ENCODE peak calls at places on chromosomes 12 and 14, in nine cellular contexts. One of them, this sample, is unnamed.

GRCh38 chr14:90491221-90491867 is 94.5 kb downstream of the CALM1 start:
- DNase-seq in fibroblast of lung: peak; percentile 20
- DNase-seq in astrocyte of the spinal cord: peak; percentile 52
- DNase-seq in endothelial cell: no peak
- DNase-seq in choroid plexus epithelial cell: peak; percentile 88
- DNase-seq in HCT116: no peak
- DNase-seq in nephron progenitor cell: no peak
- DNase-seq in neural crest cell: peak; percentile 23
- DNase-seq in cardiac fibroblast: peak; percentile 96
- DNase-seq in this sample: peak; percentile 35

GRCh38 chr12:12837025-12837872 is 24.1 kb downstream of the DDX47 start:
- DNase-seq in fibroblast of lung: peak; percentile 79
- DNase-seq in astrocyte of the spinal cord: peak; percentile 83
- DNase-seq in endothelial cell: peak; percentile 12
- DNase-seq in choroid plexus epithelial cell: peak; percentile 85
- DNase-seq in HCT116: peak; percentile 67
- DNase-seq in nephron progenitor cell: peak; percentile 31
- DNase-seq in neural crest cell: no peak
- DNase-seq in cardiac fibroblast: peak; percentile 83
- DNase-seq in this sample: peak; percentile 83

GRCh38 chr14:31275731-31276130 is 68.1 kb upstream of the HECTD1 start:
- DNase-seq in fibroblast of lung: peak; percentile 22
- DNase-seq in astrocyte of the spinal cord: peak; percentile 29
- DNase-seq in endothelial cell: no peak
- DNase-seq in choroid plexus epithelial cell: no peak
- DNase-seq in HCT116: peak; percentile 34
- DNase-seq in nephron progenitor cell: no peak
- DNase-seq in neural crest cell: no peak
- DNase-seq in cardiac fibroblast: no peak
- DNase-seq in this sample: peak; percentile 10

GRCh38 chr12:55927588-55928502 is at the start of gene PYM1:
- DNase-seq in fibroblast of lung: peak; percentile 75
- DNase-seq in astrocyte of the spinal cord: peak; percentile 57
- DNase-seq in endothelial cell: peak; percentile 67
- DNase-seq in choroid plexus epithelial cell: peak; percentile 72
- DNase-seq in HCT116: peak; percentile 66
- DNase-seq in nephron progenitor cell: peak; percentile 73
- DNase-seq in neural crest cell: peak; percentile 58
- DNase-seq in cardiac fibroblast: peak; percentile 81
- DNase-seq in this sample: peak; percentile 87

GRCh38 chr12:4909397-4909733 is 340 bp upstream of the KCNA1 start:
- DNase-seq in fibroblast of lung: no peak
- DNase-seq in astrocyte of the spinal cord: no peak
- DNase-seq in endothelial cell: peak; percentile 42
- DNase-seq in choroid plexus epithelial cell: no peak
- DNase-seq in HCT116: no peak
- DNase-seq in nephron progenitor cell: peak; percentile 53
- DNase-seq in neural crest cell: peak; percentile 9
- DNase-seq in cardiac fibroblast: no peak
- DNase-seq in this sample: no peak

GRCh38 chr14:106268013-106268727 is 741.8 kb downstream of the TMEM121 start:
- DNase-seq in fibroblast of lung: no peak
- DNase-seq in astrocyte of the spinal cord: no peak
- DNase-seq in endothelial cell: no peak
- DNase-seq in choroid plexus epithelial cell: no peak
- DNase-seq in HCT116: no peak
- DNase-seq in nephron progenitor cell: no peak
- DNase-seq in neural crest cell: no peak
- DNase-seq in cardiac fibroblast: no peak
- DNase-seq in this sample: peak; percentile 12

GRCh38 chr14:67137744-67138371 is 51.4 kb upstream of the GARIN2 start:
- DNase-seq in fibroblast of lung: peak; percentile 39
- DNase-seq in astrocyte of the spinal cord: peak; percentile 28
- DNase-seq in endothelial cell: no peak
- DNase-seq in choroid plexus epithelial cell: peak; percentile 57
- DNase-seq in HCT116: no peak
- DNase-seq in nephron progenitor cell: no peak
- DNase-seq in neural crest cell: no peak
- DNase-seq in cardiac fibroblast: peak; percentile 36
- DNase-seq in this sample: peak; percentile 20

GRCh38 chr14:73465833-73466532 is 7.6 kb upstream of the NUMB start:
- DNase-seq in fibroblast of lung: peak; percentile 8
- DNase-seq in astrocyte of the spinal cord: no peak
- DNase-seq in endothelial cell: peak; percentile 14
- DNase-seq in choroid plexus epithelial cell: peak; percentile 17
- DNase-seq in HCT116: no peak
- DNase-seq in nephron progenitor cell: no peak
- DNase-seq in neural crest cell: no peak
- DNase-seq in cardiac fibroblast: no peak
- DNase-seq in this sample: no peak

GRCh38 chr12:112107728-112108447 is 695 bp downstream of the NAA25 start:
- DNase-seq in fibroblast of lung: no peak
- DNase-seq in astrocyte of the spinal cord: no peak
- DNase-seq in endothelial cell: peak; percentile 33
- DNase-seq in choroid plexus epithelial cell: no peak
- DNase-seq in HCT116: no peak
- DNase-seq in nephron progenitor cell: peak; percentile 49
- DNase-seq in neural crest cell: no peak
- DNase-seq in cardiac fibroblast: no peak
- DNase-seq in this sample: peak; percentile 34

GRCh38 chr12:10847701-10848100 is 1.6 kb downstream of the PRR4 start:
- DNase-seq in fibroblast of lung: no peak
- DNase-seq in astrocyte of the spinal cord: no peak
- DNase-seq in endothelial cell: no peak
- DNase-seq in choroid plexus epithelial cell: no peak
- DNase-seq in HCT116: no peak
- DNase-seq in nephron progenitor cell: no peak
- DNase-seq in neural crest cell: no peak
- DNase-seq in cardiac fibroblast: no peak
- DNase-seq in this sample: no peak

GRCh38 chr14:89129570-89129969 is 287.5 kb downstream of the FOXN3 start:
- DNase-seq in fibroblast of lung: peak; percentile 19
- DNase-seq in astrocyte of the spinal cord: no peak
- DNase-seq in endothelial cell: no peak
- DNase-seq in choroid plexus epithelial cell: peak; percentile 74
- DNase-seq in HCT116: no peak
- DNase-seq in nephron progenitor cell: no peak
- DNase-seq in neural crest cell: no peak
- DNase-seq in cardiac fibroblast: peak; percentile 53
- DNase-seq in this sample: no peak

GRCh38 chr12:115507951-115508722 is 769.4 kb downstream of the MED13L start:
- DNase-seq in fibroblast of lung: no peak
- DNase-seq in astrocyte of the spinal cord: no peak
- DNase-seq in endothelial cell: peak; percentile 23
- DNase-seq in choroid plexus epithelial cell: no peak
- DNase-seq in HCT116: no peak
- DNase-seq in nephron progenitor cell: no peak
- DNase-seq in neural crest cell: peak; percentile 23
- DNase-seq in cardiac fibroblast: no peak
- DNase-seq in this sample: no peak

GRCh38 chr12:67358686-67359374 is 89.7 kb downstream of the CAND1 start:
- DNase-seq in fibroblast of lung: peak; percentile 36
- DNase-seq in astrocyte of the spinal cord: peak; percentile 90
- DNase-seq in endothelial cell: no peak
- DNase-seq in choroid plexus epithelial cell: peak; percentile 96
- DNase-seq in HCT116: no peak
- DNase-seq in nephron progenitor cell: no peak
- DNase-seq in neural crest cell: no peak
- DNase-seq in cardiac fibroblast: peak; percentile 80
- DNase-seq in this sample: no peak

GRCh38 chr12:120687570-120688289 is 781 bp downstream of the MLEC start:
- DNase-seq in fibroblast of lung: no peak
- DNase-seq in astrocyte of the spinal cord: no peak
- DNase-seq in endothelial cell: peak; percentile 23
- DNase-seq in choroid plexus epithelial cell: peak; percentile 33
- DNase-seq in HCT116: no peak
- DNase-seq in nephron progenitor cell: peak; percentile 26
- DNase-seq in neural crest cell: no peak
- DNase-seq in cardiac fibroblast: no peak
- DNase-seq in this sample: no peak

GRCh38 chr14:30608533-30609006 is 13.5 kb upstream of the SCFD1 start:
- DNase-seq in fibroblast of lung: peak; percentile 44
- DNase-seq in astrocyte of the spinal cord: peak; percentile 53
- DNase-seq in endothelial cell: no peak
- DNase-seq in choroid plexus epithelial cell: peak; percentile 58
- DNase-seq in HCT116: no peak
- DNase-seq in nephron progenitor cell: no peak
- DNase-seq in neural crest cell: no peak
- DNase-seq in cardiac fibroblast: peak; percentile 10
- DNase-seq in this sample: peak; percentile 61

GRCh38 chr12:88897723-88898122 is 317.5 kb upstream of the KITLG start:
- DNase-seq in fibroblast of lung: peak; percentile 31
- DNase-seq in astrocyte of the spinal cord: peak; percentile 30
- DNase-seq in endothelial cell: no peak
- DNase-seq in choroid plexus epithelial cell: peak; percentile 53
- DNase-seq in HCT116: no peak
- DNase-seq in nephron progenitor cell: no peak
- DNase-seq in neural crest cell: no peak
- DNase-seq in cardiac fibroblast: peak; percentile 41
- DNase-seq in this sample: no peak

GRCh38 chr14:94056579-94057308 is 24.3 kb downstream of the DDX24 start:
- DNase-seq in fibroblast of lung: no peak
- DNase-seq in astrocyte of the spinal cord: no peak
- DNase-seq in endothelial cell: no peak
- DNase-seq in choroid plexus epithelial cell: peak; percentile 53
- DNase-seq in HCT116: no peak
- DNase-seq in nephron progenitor cell: no peak
- DNase-seq in neural crest cell: no peak
- DNase-seq in cardiac fibroblast: peak; percentile 44
- DNase-seq in this sample: no peak

GRCh38 chr12:14643247-14643646 is 53.2 kb downstream of the GUCY2C start:
- DNase-seq in fibroblast of lung: no peak
- DNase-seq in astrocyte of the spinal cord: no peak
- DNase-seq in endothelial cell: no peak
- DNase-seq in choroid plexus epithelial cell: peak; percentile 1
- DNase-seq in HCT116: no peak
- DNase-seq in nephron progenitor cell: no peak
- DNase-seq in neural crest cell: no peak
- DNase-seq in cardiac fibroblast: peak; percentile 6
- DNase-seq in this sample: no peak

GRCh38 chr12:93166891-93167307 is 210.8 kb upstream of the NUDT4 start:
- DNase-seq in fibroblast of lung: no peak
- DNase-seq in astrocyte of the spinal cord: no peak
- DNase-seq in endothelial cell: no peak
- DNase-seq in choroid plexus epithelial cell: no peak
- DNase-seq in HCT116: no peak
- DNase-seq in nephron progenitor cell: no peak
- DNase-seq in neural crest cell: no peak
- DNase-seq in cardiac fibroblast: no peak
- DNase-seq in this sample: no peak

DNA sequence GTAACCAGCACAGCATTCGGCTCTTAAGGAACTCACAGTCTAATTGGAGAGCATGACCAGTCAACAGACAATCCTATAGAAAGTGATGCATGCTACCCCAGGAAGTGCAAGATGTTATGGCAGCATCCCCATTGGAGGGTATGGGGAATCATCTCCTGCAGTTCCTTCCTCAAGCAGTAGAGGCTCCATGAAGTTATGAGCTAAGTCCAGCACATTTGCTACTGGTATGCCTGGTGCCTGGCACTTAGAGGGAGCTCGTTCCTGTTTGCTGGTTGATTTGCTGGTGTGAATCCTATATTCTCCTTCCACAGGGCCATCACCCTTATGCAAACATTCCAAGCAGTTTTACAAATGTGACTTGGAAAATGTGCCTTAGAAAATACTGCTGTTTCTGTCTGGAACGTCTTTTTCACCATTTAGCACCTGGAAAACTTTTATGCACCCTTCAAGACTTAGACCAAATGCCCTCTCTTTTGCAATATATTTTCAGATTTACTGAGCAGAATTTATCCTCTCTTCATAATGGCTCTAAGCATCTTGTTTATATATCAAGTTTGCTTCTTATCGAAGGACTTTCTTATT is 136.1 kb upstream of the WSCD2 start:
- DNase-seq in fibroblast of lung: peak; percentile 1
- DNase-seq in astrocyte of the spinal cord: peak; percentile 2
- DNase-seq in endothelial cell: peak; percentile 49
- DNase-seq in choroid plexus epithelial cell: peak; percentile 71
- DNase-seq in HCT116: peak; percentile 56
- DNase-seq in nephron progenitor cell: peak; percentile 44
- DNase-seq in neural crest cell: peak; percentile 36
- DNase-seq in cardiac fibroblast: peak; percentile 14
- DNase-seq in this sample: peak; percentile 55
- TF ChIP-seq CTCF in fibroblast of lung: peak; percentile 13
- TF ChIP-seq CTCF in astrocyte of the spinal cord: peak; percentile 41
- TF ChIP-seq CTCF in endothelial cell: peak; percentile 65
- TF ChIP-seq CTCF in choroid plexus epithelial cell: peak; percentile 74
- TF ChIP-seq CTCF in HCT116: peak; percentile 67
- TF ChIP-seq CTCF in nephron progenitor cell: peak; percentile 65
- TF ChIP-seq CTCF in neural crest cell: peak; percentile 69
- TF ChIP-seq CTCF in cardiac fibroblast: peak; percentile 32
- TF ChIP-seq CTCF in this sample: peak; percentile 39

GRCh38 chr14:24437020-24437735 is 5.4 kb downstream of the SDR39U1 start:
- DNase-seq in fibroblast of lung: no peak
- DNase-seq in astrocyte of the spinal cord: no peak
- DNase-seq in endothelial cell: no peak
- DNase-seq in choroid plexus epithelial cell: no peak
- DNase-seq in HCT116: no peak
- DNase-seq in nephron progenitor cell: no peak
- DNase-seq in neural crest cell: no peak
- DNase-seq in cardiac fibroblast: no peak
- DNase-seq in this sample: no peak
- TF ChIP-seq CTCF in fibroblast of lung: no peak
- TF ChIP-seq CTCF in astrocyte of the spinal cord: no peak
- TF ChIP-seq CTCF in endothelial cell: no peak
- TF ChIP-seq CTCF in choroid plexus epithelial cell: no peak
- TF ChIP-seq CTCF in HCT116: no peak
- TF ChIP-seq CTCF in nephron progenitor cell: peak; percentile 15
- TF ChIP-seq CTCF in neural crest cell: peak; percentile 13
- TF ChIP-seq CTCF in cardiac fibroblast: no peak
- TF ChIP-seq CTCF in this sample: peak; percentile 6

DNA sequence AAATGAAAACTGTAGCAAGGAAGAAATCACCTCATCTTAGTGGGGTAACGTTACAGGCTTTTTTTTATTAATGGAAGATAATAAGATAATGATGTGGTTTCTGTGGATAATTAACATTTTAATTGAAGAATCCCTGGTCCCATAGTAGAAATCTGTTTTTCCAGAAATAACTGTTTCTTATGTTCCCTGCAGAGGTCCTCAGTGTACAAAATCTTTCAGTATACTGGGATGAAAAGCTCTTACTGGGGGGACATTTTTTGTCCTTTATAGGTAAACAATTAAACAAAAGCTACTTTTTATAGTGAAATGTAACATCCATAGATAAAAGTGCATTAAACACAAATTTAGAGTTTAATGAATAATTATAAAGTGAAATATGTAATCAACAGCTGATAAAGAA is 312.2 kb downstream of the ATXN7L3B start:
- DNase-seq in fibroblast of lung: no peak
- DNase-seq in astrocyte of the spinal cord: no peak
- DNase-seq in endothelial cell: no peak
- DNase-seq in choroid plexus epithelial cell: peak; percentile 12
- DNase-seq in HCT116: no peak
- DNase-seq in nephron progenitor cell: no peak
- DNase-seq in neural crest cell: no peak
- DNase-seq in cardiac fibroblast: no peak
- DNase-seq in this sample: no peak
- TF ChIP-seq CTCF in fibroblast of lung: no peak
- TF ChIP-seq CTCF in astrocyte of the spinal cord: no peak
- TF ChIP-seq CTCF in endothelial cell: no peak
- TF ChIP-seq CTCF in choroid plexus epithelial cell: no peak
- TF ChIP-seq CTCF in HCT116: no peak
- TF ChIP-seq CTCF in nephron progenitor cell: no peak
- TF ChIP-seq CTCF in neural crest cell: peak; percentile 32
- TF ChIP-seq CTCF in cardiac fibroblast: no peak
- TF ChIP-seq CTCF in this sample: peak; percentile 11

GRCh38 chr12:52127683-52128450 is 48.4 kb downstream of the SMIM41 start:
- DNase-seq in fibroblast of lung: no peak
- DNase-seq in astrocyte of the spinal cord: no peak
- DNase-seq in endothelial cell: no peak
- DNase-seq in choroid plexus epithelial cell: peak; percentile 19
- DNase-seq in HCT116: no peak
- DNase-seq in nephron progenitor cell: no peak
- DNase-seq in neural crest cell: no peak
- DNase-seq in cardiac fibroblast: no peak
- DNase-seq in this sample: no peak
- TF ChIP-seq CTCF in fibroblast of lung: no peak
- TF ChIP-seq CTCF in astrocyte of the spinal cord: no peak
- TF ChIP-seq CTCF in endothelial cell: no peak
- TF ChIP-seq CTCF in choroid plexus epithelial cell: no peak
- TF ChIP-seq CTCF in HCT116: no peak
- TF ChIP-seq CTCF in nephron progenitor cell: no peak
- TF ChIP-seq CTCF in neural crest cell: no peak
- TF ChIP-seq CTCF in cardiac fibroblast: no peak
- TF ChIP-seq CTCF in this sample: no peak

This sample was measured in MCF 10A.